ENCODE peak calls at places on chromosome 7, in nine cellular contexts. I, L, T, V, H, C, R, K and G are unnamed samples.

GRCh38 chr7:150970424-150970823 is 7.7 kb downstream of the KCNH2 start:
- DNase-seq in K (no peak), C (no peak), R (no peak), T (no peak), I (no peak), L (no peak), V (no peak), H (no peak), G (no peak)

GRCh38 chr7:143493755-143494154 is 16.1 kb downstream of the TAS2R41 start:
- DNase-seq in I (no peak), K (no peak), L (no peak), R (no peak), C (no peak), H (no peak), T (no peak), V (no peak), G (no peak)

GRCh38 chr7:82053453-82054032 is 283.7 kb upstream of the HGF start:
- DNase-seq in C (no peak), K (no peak), H (no peak), L (peak), R (no peak), I (no peak), T (no peak), V (no peak), G (no peak)

GRCh38 chr7:17660116-17660515 is 280.2 kb downstream of the SNX13 start:
- DNase-seq in C (no peak), T (no peak), I (peak), H (no peak), R (no peak), L (peak), K (no peak), V (no peak), G (no peak)

GRCh38 chr7:25926009-25926408 is 226.0 kb upstream of the NFE2L3 start:
- DNase-seq in L (no peak), I (peak), V (peak), C (no peak), T (peak), R (no peak), K (no peak), H (no peak), G (no peak)

GRCh38 chr7:16660702-16661464 is 14.9 kb downstream of the BZW2 start:
- DNase-seq in R (no peak), V (peak), K (no peak), L (peak), I (peak), T (no peak), C (no peak), H (peak), G (no peak)

GRCh38 chr7:43721193-43721806 is 8.0 kb downstream of the COA1 start:
- DNase-seq in R (peak), V (peak), C (peak), L (peak), H (peak), K (peak), T (no peak), I (peak), G (no peak)

GRCh38 chr7:50978633-50979215 is 196.0 kb upstream of the GRB10 start:
- DNase-seq in C (no peak), I (no peak), H (no peak), R (no peak), K (no peak), L (no peak), V (peak), T (no peak), G (no peak)

GRCh38 chr7:47600199-47601118 is 18.5 kb upstream of the TNS3 start:
- DNase-seq in L (peak), K (no peak), C (peak), V (peak), I (peak), R (no peak), H (no peak), T (no peak), G (no peak)

GRCh38 chr7:57198801-57199200 is 66.6 kb upstream of the ZNF479 start:
- DNase-seq in V (no peak), T (no peak), L (no peak), C (no peak), R (no peak), I (no peak), K (no peak), H (no peak), G (no peak)

GRCh38 chr7:129368389-129368986 is 65.7 kb upstream of the STRIP2 start:
- DNase-seq in R (no peak), L (no peak), V (no peak), C (no peak), K (no peak), I (no peak), T (no peak), H (peak), G (no peak)
- H2AFZ ChIP-seq in R (no peak), L (peak), V (peak), C (no peak), K (no peak), I (no peak), T (no peak), H (no peak), G (no peak)

DNA sequence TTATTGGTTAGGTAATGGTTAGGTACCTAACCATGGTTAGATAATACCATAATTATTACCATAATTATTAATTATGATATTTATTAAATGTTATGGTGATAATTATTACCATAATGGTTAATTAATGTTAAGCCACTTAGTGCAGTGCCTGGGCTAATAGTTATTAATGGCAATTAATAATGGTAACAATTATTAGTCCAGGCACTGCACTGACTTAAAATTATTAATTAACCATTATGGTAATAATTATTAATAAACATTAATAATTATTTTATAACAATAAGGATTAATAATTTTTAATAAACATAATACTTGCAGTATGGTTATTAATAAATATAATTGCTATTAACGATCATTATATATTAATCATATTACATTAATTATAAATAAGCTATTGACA is 604.0 kb downstream of the CALN1 start:
- DNase-seq in I (no peak), T (no peak), K (no peak), H (no peak), C (no peak), R (no peak), V (no peak), L (no peak), G (no peak)
- H3K4me3 ChIP-seq in I (no peak), T (no peak), K (no peak), H (no peak), C (no peak), R (no peak), V (no peak), L (no peak), G (no peak)

DNA sequence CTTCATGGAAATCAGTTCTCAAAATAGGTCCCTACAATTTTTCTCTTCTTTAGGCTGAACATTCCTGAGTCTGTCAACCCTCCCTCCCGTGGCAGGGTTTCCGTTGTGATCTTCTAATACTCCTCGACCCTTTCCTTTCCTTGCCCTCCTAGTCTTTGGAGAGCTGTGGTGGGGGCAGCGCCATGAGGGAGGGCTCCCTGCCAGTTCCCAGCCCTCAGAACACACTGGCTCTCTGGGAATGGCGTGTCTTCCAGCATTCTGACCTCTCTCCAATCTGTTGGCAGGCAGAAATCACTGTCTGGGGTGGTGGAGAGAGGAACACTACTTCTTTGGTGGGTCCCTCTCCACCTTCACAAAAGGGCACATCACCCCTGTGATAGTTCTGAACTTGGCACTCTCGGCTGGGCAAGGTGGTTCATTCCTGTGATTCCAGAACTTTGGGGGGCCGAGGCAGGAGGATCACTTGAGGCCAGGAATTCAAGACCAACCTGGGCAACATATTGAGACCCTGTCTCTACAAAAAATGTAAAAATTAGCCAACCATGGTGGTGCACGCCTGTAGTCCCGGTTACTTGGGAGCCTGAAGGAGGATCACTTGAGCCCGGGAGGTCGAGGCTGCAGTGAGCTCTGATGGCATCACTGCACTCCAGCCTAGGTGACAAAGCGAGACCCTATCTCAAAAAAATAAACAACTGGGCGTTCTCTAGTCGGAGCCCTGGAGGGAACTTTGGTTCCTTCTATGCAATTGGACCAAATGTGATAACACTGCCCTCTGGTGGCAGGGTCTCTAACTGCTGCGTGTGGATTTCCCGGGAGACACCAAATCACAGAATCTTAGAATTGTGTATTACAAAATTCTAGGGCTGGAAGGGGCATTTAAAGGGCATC is 13.1 kb upstream of the ARPC1A start:
- DNase-seq in L (peak), I (peak), C (peak), T (peak), K (peak), H (peak), V (peak), R (peak), G (peak)
- H2AFZ ChIP-seq in L (peak), I (no peak), C (no peak), T (no peak), K (no peak), H (no peak), V (peak), R (peak), G (no peak)

GRCh38 chr7:18792866-18793595 is 297.5 kb downstream of the HDAC9 start:
- DNase-seq in T (no peak), H (peak), I (peak), C (no peak), V (no peak), K (no peak), R (no peak), L (peak), G (no peak)
- H3K4me3 ChIP-seq in T (no peak), H (no peak), I (no peak), C (no peak), V (no peak), K (no peak), R (no peak), L (no peak), G (no peak)

DNA sequence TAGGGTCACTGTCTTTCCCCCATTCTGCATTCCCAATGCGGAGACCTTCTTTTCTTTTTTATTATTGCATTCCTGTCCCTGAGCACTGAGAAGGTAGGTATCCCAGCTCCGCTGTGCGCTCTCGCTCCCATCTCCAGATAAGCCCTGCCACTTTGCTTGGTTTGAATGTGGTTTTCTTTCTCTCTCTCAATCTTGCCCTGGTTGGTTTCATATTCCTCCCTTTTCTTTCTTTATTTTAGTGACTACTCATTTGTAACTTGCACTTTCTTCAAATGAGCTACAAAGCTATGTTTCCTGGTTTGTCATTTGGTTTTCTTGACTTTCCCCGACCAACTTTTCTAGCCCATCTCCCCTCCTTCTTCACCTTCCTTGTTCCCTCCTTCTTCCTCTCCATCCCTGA is 29.0 kb upstream of the HSPB1 start:
- DNase-seq in T (no peak), R (no peak), H (no peak), C (no peak), L (no peak), I (no peak), K (no peak), V (no peak), G (no peak)
- H2AFZ ChIP-seq in T (no peak), R (no peak), H (no peak), C (no peak), L (no peak), I (no peak), K (peak), V (no peak), G (no peak)

GRCh38 chr7:140675726-140676125 is 3.0 kb downstream of the ADCK2 start:
- DNase-seq in K (no peak), R (no peak), T (no peak), C (no peak), I (no peak), H (no peak), L (no peak), V (no peak), G (no peak)
- H3K4me3 ChIP-seq in K (no peak), R (no peak), T (no peak), C (peak), I (no peak), H (no peak), L (no peak), V (no peak), G (peak)

GRCh38 chr7:105352018-105352612 is 36.6 kb downstream of the SRPK2 start:
- DNase-seq in T (no peak), I (peak), R (no peak), C (peak), L (peak), K (no peak), V (peak), H (peak), G (peak)
- H2AFZ ChIP-seq in T (no peak), I (no peak), R (no peak), C (no peak), L (peak), K (no peak), V (no peak), H (no peak), G (no peak)

DNA sequence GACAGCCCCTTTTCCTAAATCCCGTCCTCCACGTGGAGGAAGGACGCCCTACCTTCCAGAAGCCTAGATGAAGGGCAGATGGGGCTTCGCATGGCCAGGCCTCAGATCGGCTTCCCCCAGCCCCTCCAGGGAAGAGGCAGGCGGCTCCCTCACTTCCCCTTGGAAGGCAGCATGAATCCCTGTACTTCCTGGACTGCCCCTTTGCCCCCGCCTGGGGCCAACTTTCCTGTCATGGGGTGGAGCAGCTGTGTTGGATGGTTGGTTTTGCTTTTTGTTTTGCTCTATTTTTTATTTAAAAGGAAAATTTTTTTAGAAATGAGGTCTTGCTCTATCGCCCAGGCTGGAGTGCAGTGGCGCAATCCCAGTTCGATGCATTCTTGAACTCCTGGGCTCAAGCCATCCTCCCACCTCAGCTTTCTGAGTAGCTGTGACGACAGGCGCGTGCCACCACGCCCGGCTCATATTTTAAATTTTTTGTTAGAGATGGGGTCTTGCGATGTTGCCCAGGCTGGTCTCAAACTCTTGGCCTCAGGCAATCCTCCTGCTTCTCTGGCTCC is 27.2 kb downstream of the GTF2IRD1 start:
- DNase-seq in K (no peak), R (no peak), C (no peak), I (peak), V (no peak), H (peak), T (no peak), L (peak), G (no peak)
- H3K4me3 ChIP-seq in K (peak), R (peak), C (no peak), I (peak), V (no peak), H (no peak), T (no peak), L (no peak), G (no peak)

GRCh38 chr7:68063171-68063570 is 1066.5 kb downstream of the TYW1 start:
- DNase-seq in C (peak), H (peak), V (no peak), R (peak), I (no peak), T (no peak), L (no peak), K (no peak), G (no peak)

DNA sequence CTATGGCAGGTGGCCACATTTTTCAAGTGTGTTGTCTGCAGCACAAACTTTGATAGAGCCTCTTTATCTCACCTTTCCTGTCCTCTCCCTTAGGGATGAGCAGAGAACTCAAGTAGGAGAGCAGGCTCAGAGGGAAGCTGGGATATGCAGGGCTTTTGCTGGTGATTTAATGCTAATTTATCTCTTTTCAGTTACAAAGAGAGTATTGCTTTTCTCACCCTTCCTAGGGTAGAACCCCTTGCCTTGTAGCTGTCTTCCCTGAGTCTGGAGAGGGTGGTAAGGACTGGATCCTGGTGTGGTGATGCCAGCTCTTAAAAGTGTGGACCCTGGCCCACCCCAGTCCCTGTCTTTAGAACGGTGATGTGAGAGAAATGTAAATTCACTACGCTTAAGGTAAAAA is 1061.4 kb downstream of the TYW1 start:
- DNase-seq in L (no peak), V (no peak), T (no peak), R (no peak), C (no peak), H (no peak), K (no peak), I (no peak), G (no peak)
- H2AFZ ChIP-seq in L (no peak), V (no peak), T (no peak), R (no peak), C (no peak), H (no peak), K (no peak), I (no peak), G (no peak)